ENCODE peak calls at places on chromosomes 5 and 9, in ten cellular contexts. A, E, C, Z, W, V, B, F, D and T are unnamed samples.

GRCh38 chr5:90878549-90879196 is 320.1 kb downstream of the ADGRV1 start:
- DNase-seq in V (no peak), W (no peak), A (no peak), C (peak), B (no peak), F (no peak), D (no peak), E (no peak), Z (no peak), T (no peak)

GRCh38 chr5:52692039-52692438 is 95.7 kb upstream of the ITGA1 start:
- DNase-seq in D (no peak), F (no peak), B (no peak), A (no peak), W (no peak), Z (no peak), V (no peak), E (no peak), C (peak), T (no peak)

GRCh38 chr5:53884411-53884810 is 324.0 kb downstream of the NDUFS4 start:
- DNase-seq in C (no peak), F (no peak), W (no peak), D (no peak), V (no peak), E (no peak), A (no peak), B (no peak), Z (no peak), T (no peak)

GRCh38 chr9:81860581-81860980 is 67.6 kb upstream of the SPATA31D4 start:
- DNase-seq in A (no peak), Z (no peak), W (no peak), E (no peak), F (no peak), C (no peak), D (no peak), B (no peak), V (no peak), T (no peak)

GRCh38 chr5:54480296-54480695 is 24.8 kb downstream of the HSPB3 start:
- DNase-seq in V (no peak), W (no peak), E (no peak), Z (no peak), D (no peak), B (no peak), A (no peak), F (no peak), C (peak), T (no peak)

GRCh38 chr5:75009559-75010230 is 42.7 kb downstream of the GCNT4 start:
- DNase-seq in A (no peak), F (no peak), D (no peak), V (no peak), C (no peak), W (no peak), B (no peak), E (peak), Z (no peak), T (no peak)

GRCh38 chr5:62347928-62348327 is 41.9 kb downstream of the KIF2A start:
- DNase-seq in D (no peak), E (no peak), Z (no peak), F (no peak), W (no peak), B (no peak), A (no peak), V (no peak), C (no peak), T (no peak)

GRCh38 chr5:34684281-34684979 is 28.3 kb downstream of the RAI14 start:
- DNase-seq in B (peak), D (no peak), C (peak), Z (no peak), E (no peak), A (no peak), V (no peak), F (peak), W (no peak), T (no peak)

GRCh38 chr5:14723648-14724231 is 59.2 kb downstream of the OTULIN start:
- DNase-seq in W (no peak), B (no peak), V (no peak), F (no peak), C (no peak), E (no peak), Z (no peak), A (no peak), D (no peak), T (no peak)

GRCh38 chr5:17118631-17119030 is 98.8 kb upstream of the BASP1 start:
- DNase-seq in V (no peak), C (peak), W (no peak), D (no peak), F (no peak), E (no peak), A (no peak), B (peak), Z (no peak), T (peak)

GRCh38 chr5:115396079-115396478 is 99.6 kb upstream of the CCDC112 start:
- DNase-seq in E (no peak), Z (no peak), F (no peak), V (no peak), C (no peak), A (no peak), D (no peak), W (no peak), B (no peak), T (no peak)

GRCh38 chr5:178387856-178388190 is 155.2 kb upstream of the PHYKPL start:
- DNase-seq in A (no peak), E (no peak), W (no peak), V (no peak), Z (peak), D (peak), B (no peak), F (no peak), C (no peak), T (no peak)

GRCh38 chr5:114417519-114417918 is 55.6 kb downstream of the KCNN2 start:
- DNase-seq in C (no peak), E (no peak), A (no peak), W (no peak), B (no peak), Z (no peak), D (no peak), F (no peak), V (no peak), T (no peak)

GRCh38 chr5:177194278-177194677 is 60.7 kb downstream of the NSD1 start:
- DNase-seq in B (peak), E (no peak), D (no peak), V (no peak), F (no peak), W (no peak), A (no peak), Z (no peak), C (peak), T (no peak)

GRCh38 chr5:135245521-135246499 is 153.2 kb downstream of the MACROH2A1 start:
- DNase-seq in D (no peak), Z (no peak), V (no peak), A (peak), W (no peak), B (no peak), F (no peak), E (no peak), C (peak), T (peak)

GRCh38 chr9:37512439-37512838 is 26.7 kb downstream of the POLR1E start:
- DNase-seq in D (peak), W (no peak), A (no peak), B (no peak), V (no peak), C (no peak), Z (no peak), E (no peak), F (no peak), T (no peak)

GRCh38 chr5:98933446-98934072 is 4.8 kb upstream of the CHD1 start:
- DNase-seq in Z (no peak), F (no peak), W (peak), B (no peak), E (no peak), V (no peak), D (no peak), C (no peak), A (no peak), T (peak)

GRCh38 chr9:16708638-16709435 is 161.6 kb downstream of the BNC2 start:
- DNase-seq in V (peak), B (no peak), D (no peak), A (no peak), Z (peak), W (no peak), C (no peak), F (peak), E (peak), T (no peak)

GRCh38 chr5:179326176-179326997 is 18.9 kb downstream of the ADAMTS2 start:
- DNase-seq in V (peak), Z (peak), W (no peak), B (no peak), C (no peak), E (no peak), A (no peak), F (no peak), D (peak), T (no peak)

GRCh38 chr9:93035106-93035660 is 23.3 kb upstream of the SUSD3 start:
- DNase-seq in W (no peak), C (no peak), F (no peak), Z (no peak), A (no peak), E (no peak), D (peak), B (no peak), V (no peak), T (no peak)